ENCODE peak calls at places on chromosomes 1 and 21, in nine cellular contexts. U is DMS 273 treated with DMSO at 0.1 percent for 48 hours; Q is activated T-cell treated with anti-CD3 and anti-CD28 coated beads for 4 hours; M is upper lobe of right lung; W is hepatocyte; Z is SW 1271; L is stimulated activated CD8-positive, alpha-beta memory T cell treated with anti-CD3 and anti-CD28 coated beads, Interleukin-15, amount 100 ng/mL, for 24 hours; T is heart left ventricle; B is AG09319. C is an unnamed sample.
A peak's percentile ranks its signal among the peaks of the same experiment; 100 is the strongest.

GRCh38 chr1:154342836-154343472 is 17.6 kb downstream of the ATP8B2 start:
- DNase-seq in W (no peak), T (no peak), L (peak; percentile 37), U (no peak), Q (no peak), B (no peak), Z (no peak), M (peak; percentile 72), C (no peak)

GRCh38 chr1:154750681-154751665 is 119.1 kb downstream of the KCNN3 start:
- DNase-seq in B (no peak), T (no peak), Z (no peak), Q (no peak), L (no peak), W (no peak), U (peak; percentile 58), M (no peak), C (no peak)

GRCh38 chr21:45607922-45608295 is 35.6 kb upstream of the PCBP3 start:
- DNase-seq in Z (no peak), B (no peak), M (peak; percentile 34), Q (no peak), W (no peak), L (no peak), T (no peak), U (no peak), C (no peak)

GRCh38 chr1:8985915-8986813 is 40.1 kb downstream of the SLC2A7 start:
- DNase-seq in W (peak; percentile 58), L (no peak), U (no peak), B (peak; percentile 78), T (peak; percentile 78), Z (peak; percentile 87), M (peak; percentile 77), Q (no peak), C (peak; percentile 91)

GRCh38 chr1:170530972-170531757 is 801 bp upstream of the GORAB start:
- DNase-seq in B (no peak), Q (no peak), T (no peak), L (no peak), Z (no peak), W (no peak), M (peak; percentile 59), U (no peak), C (no peak)

GRCh38 chr1:72535470-72535869 is 253.1 kb upstream of the NEGR1 start:
- DNase-seq in L (no peak), Z (no peak), W (no peak), T (no peak), U (no peak), B (no peak), M (no peak), Q (no peak), C (no peak)

GRCh38 chr1:108947871-108948525 is 15.3 kb downstream of the CLCC1 start:
- DNase-seq in L (no peak), M (no peak), B (no peak), U (no peak), W (no peak), T (no peak), Q (no peak), Z (no peak), C (peak; percentile 8)

GRCh38 chr21:17793675-17794123 is 25.5 kb downstream of the C21orf91 start:
- DNase-seq in Q (no peak), T (no peak), B (peak; percentile 22), U (no peak), Z (no peak), W (no peak), L (no peak), M (no peak), C (no peak)

GRCh38 chr1:232302376-232303049 is 327.4 kb downstream of the SIPA1L2 start:
- DNase-seq in L (no peak), U (peak; percentile 87), M (no peak), B (no peak), Z (no peak), T (no peak), W (no peak), Q (no peak), C (no peak)

GRCh38 chr1:10674222-10674621 is 122.2 kb downstream of the CASZ1 start:
- DNase-seq in Q (no peak), M (no peak), U (no peak), B (no peak), T (no peak), W (no peak), L (no peak), Z (no peak), C (no peak)

GRCh38 chr1:101587749-101588148 is 350.9 kb downstream of the S1PR1 start:
- DNase-seq in Z (no peak), Q (no peak), T (peak; percentile 38), W (peak; percentile 49), U (no peak), L (no peak), B (no peak), M (no peak), C (no peak)

GRCh38 chr21:46220275-46220810 is 8.2 kb downstream of the LSS start:
- DNase-seq in Z (no peak), W (no peak), L (no peak), Q (no peak), M (no peak), U (no peak), T (no peak), B (no peak), C (no peak)

GRCh38 chr1:44798481-44799365 is 1.5 kb upstream of the PLK3 start:
- DNase-seq in T (no peak), M (peak; percentile 67), B (no peak), U (no peak), Z (no peak), L (no peak), Q (no peak), W (no peak), C (no peak)

GRCh38 chr21:45764792-45765191 is 121.3 kb downstream of the PCBP3 start:
- DNase-seq in Q (no peak), T (no peak), U (no peak), M (no peak), B (no peak), W (no peak), Z (no peak), L (no peak), C (no peak)

GRCh38 chr1:4395676-4396075 is 258.7 kb upstream of the AJAP1 start:
- DNase-seq in L (no peak), T (no peak), Z (no peak), U (no peak), Q (no peak), W (no peak), M (no peak), B (no peak), C (no peak)

GRCh38 chr1:26700711-26701110 is 4.9 kb downstream of the ARID1A start:
- DNase-seq in Z (no peak), W (no peak), B (no peak), M (no peak), Q (no peak), L (no peak), U (no peak), T (no peak), C (no peak)

GRCh38 chr1:185732941-185733340 is 1.2 kb upstream of the HMCN1 start:
- DNase-seq in W (no peak), U (no peak), T (no peak), Q (no peak), B (no peak), Z (no peak), L (no peak), M (no peak), C (no peak)

GRCh38 chr1:70685300-70686286 is 274.5 kb downstream of the CTH start:
- DNase-seq in B (peak; percentile 44), L (no peak), M (no peak), T (peak; percentile 45), U (peak; percentile 2), Q (peak; percentile 9), W (peak; percentile 78), Z (peak; percentile 12), C (peak; percentile 40)

GRCh38 chr1:144551543-144552424 is 40.9 kb upstream of the PPIAL4F start:
- DNase-seq in Q (peak; percentile 46), M (peak; percentile 90), L (peak; percentile 58), T (peak; percentile 84), Z (peak; percentile 40), B (peak; percentile 41), U (peak; percentile 92), W (peak; percentile 90), C (peak; percentile 99)

GRCh38 chr21:17461014-17461413 is 51.8 kb upstream of the CXADR start:
- DNase-seq in Q (no peak), U (no peak), L (no peak), M (no peak), T (peak; percentile 61), W (peak; percentile 36), Z (no peak), B (no peak), C (peak; percentile 70)

GRCh38 chr1:29621826-29622435 is 385.6 kb downstream of the PTPRU start:
- DNase-seq in Z (no peak), B (no peak), T (no peak), M (no peak), Q (no peak), W (no peak), U (no peak), L (no peak), C (no peak)

GRCh38 chr1:76053021-76053420 is 21.5 kb upstream of the ST6GALNAC3 start:
- DNase-seq in T (no peak), W (peak; percentile 26), Z (no peak), U (no peak), M (no peak), L (no peak), B (no peak), Q (no peak), C (no peak)

GRCh38 chr1:207021139-207021861 is 11.3 kb downstream of the C1orf116 start:
- DNase-seq in W (no peak), B (no peak), T (no peak), L (no peak), Z (no peak), Q (no peak), M (no peak), U (no peak), C (peak; percentile 83)

GRCh38 chr1:226135059-226135651 is 51.4 kb downstream of the ACBD3 start:
- DNase-seq in W (peak; percentile 58), M (peak; percentile 89), L (no peak), T (no peak), B (no peak), Z (no peak), Q (no peak), U (peak; percentile 69), C (no peak)

GRCh38 chr1:5934058-5934884 is 58.0 kb downstream of the NPHP4 start:
- DNase-seq in Q (no peak), W (no peak), L (no peak), T (no peak), B (no peak), U (no peak), M (peak; percentile 61), Z (no peak), C (no peak)

GRCh38 chr1:201305815-201306214 is 22.5 kb downstream of the PKP1 start:
- DNase-seq in M (no peak), T (no peak), B (no peak), U (no peak), Q (no peak), Z (no peak), L (no peak), W (no peak), C (no peak)

GRCh38 chr1:243432136-243432535 is 176.3 kb downstream of the SDCCAG8 start:
- DNase-seq in L (no peak), U (peak; percentile 83), Q (no peak), B (no peak), M (no peak), W (no peak), T (no peak), Z (no peak), C (no peak)

GRCh38 chr1:185375583-185375982 is 58.5 kb upstream of the IVNS1ABP start:
- DNase-seq in T (peak; percentile 31), W (no peak), B (no peak), Z (peak; percentile 21), L (no peak), Q (no peak), M (no peak), U (no peak), C (peak; percentile 23)

GRCh38 chr1:16628361-16629111 is 15.2 kb upstream of the NBPF1 start:
- DNase-seq in B (no peak), M (peak; percentile 71), W (no peak), T (peak; percentile 26), L (no peak), Q (no peak), U (no peak), Z (no peak), C (no peak)